ENCODE peak calls at places on chromosome 12, in four cellular contexts. K is K562, F is HCT116, Q is HepG2. I is an unnamed sample.

GRCh38 chr12:48810817-48811453 is 7.4 kb upstream of the CACNB3 start:
- DNase-seq in F (no peak), Q (peak; percentile 34), K (no peak), I (no peak)

GRCh38 chr12:25241171-25242020 is 9.3 kb downstream of the KRAS start:
- DNase-seq in Q (peak; percentile 24), F (peak; percentile 18), K (peak; percentile 12), I (no peak)

GRCh38 chr12:57539134-57539768 is 7.7 kb downstream of the DCTN2 start:
- DNase-seq in Q (no peak), F (no peak), K (peak; percentile 87), I (no peak)

GRCh38 chr12:67441736-67442346 is 172.7 kb downstream of the CAND1 start:
- DNase-seq in Q (peak; percentile 58), F (peak; percentile 61), K (peak; percentile 54), I (no peak)

GRCh38 chr12:25972783-25973182 is 14.3 kb downstream of the RASSF8 start:
- DNase-seq in K (no peak), F (no peak), Q (no peak), I (no peak)

GRCh38 chr12:43758728-43759563 is at the start of the genes IRAK4 and PUS7L:
- DNase-seq in K (peak; percentile 94), Q (peak; percentile 97), F (peak; percentile 96), I (peak; percentile 87)

GRCh38 chr12:56189918-56190694 is 823 bp upstream of the SMARCC2 start:
- DNase-seq in K (peak; percentile 74), F (peak; percentile 90), Q (peak; percentile 83), I (peak; percentile 83)

GRCh38 chr12:50234347-50234746 is 49.0 kb downstream of the LIMA1 start:
- DNase-seq in F (peak; percentile 72), K (peak; percentile 45), Q (no peak), I (no peak)

GRCh38 chr12:67388331-67389163 is 119.4 kb downstream of the CAND1 start:
- DNase-seq in F (no peak), K (no peak), Q (no peak), I (no peak)

GRCh38 chr12:71415336-71416231 is 24.0 kb upstream of the LGR5 start:
- DNase-seq in F (peak; percentile 42), Q (peak; percentile 60), K (peak; percentile 44), I (peak; percentile 7)

GRCh38 chr12:131380220-131380957 is 330.5 kb upstream of the SFSWAP start:
- DNase-seq in K (no peak), Q (no peak), F (no peak), I (no peak)

GRCh38 chr12:57477710-57478681 is 1.7 kb downstream of the ARHGAP9 start:
- DNase-seq in F (no peak), Q (no peak), K (peak; percentile 49), I (peak; percentile 41)

GRCh38 chr12:123150273-123150803 is 552 bp downstream of the PITPNM2 start:
- DNase-seq in K (peak; percentile 80), Q (no peak), F (no peak), I (no peak)

GRCh38 chr12:27336254-27336653 is 3.6 kb downstream of the BMAL2 start:
- DNase-seq in F (no peak), Q (no peak), K (no peak), I (no peak)

GRCh38 chr12:132285311-132285741 is 44.1 kb downstream of the GALNT9 start:
- DNase-seq in Q (no peak), K (no peak), F (no peak), I (no peak)

GRCh38 chr12:117863004-117863709 is 105.6 kb downstream of the KSR2 start:
- DNase-seq in Q (no peak), K (no peak), F (no peak), I (no peak)

GRCh38 chr12:80195143-80195726 is 95.9 kb downstream of the OTOGL start:
- DNase-seq in Q (peak; percentile 16), K (no peak), F (peak; percentile 36), I (no peak)

GRCh38 chr12:132259364-132259871 is 70.0 kb downstream of the GALNT9 start:
- DNase-seq in F (no peak), Q (no peak), K (peak; percentile 44), I (no peak)

DNA sequence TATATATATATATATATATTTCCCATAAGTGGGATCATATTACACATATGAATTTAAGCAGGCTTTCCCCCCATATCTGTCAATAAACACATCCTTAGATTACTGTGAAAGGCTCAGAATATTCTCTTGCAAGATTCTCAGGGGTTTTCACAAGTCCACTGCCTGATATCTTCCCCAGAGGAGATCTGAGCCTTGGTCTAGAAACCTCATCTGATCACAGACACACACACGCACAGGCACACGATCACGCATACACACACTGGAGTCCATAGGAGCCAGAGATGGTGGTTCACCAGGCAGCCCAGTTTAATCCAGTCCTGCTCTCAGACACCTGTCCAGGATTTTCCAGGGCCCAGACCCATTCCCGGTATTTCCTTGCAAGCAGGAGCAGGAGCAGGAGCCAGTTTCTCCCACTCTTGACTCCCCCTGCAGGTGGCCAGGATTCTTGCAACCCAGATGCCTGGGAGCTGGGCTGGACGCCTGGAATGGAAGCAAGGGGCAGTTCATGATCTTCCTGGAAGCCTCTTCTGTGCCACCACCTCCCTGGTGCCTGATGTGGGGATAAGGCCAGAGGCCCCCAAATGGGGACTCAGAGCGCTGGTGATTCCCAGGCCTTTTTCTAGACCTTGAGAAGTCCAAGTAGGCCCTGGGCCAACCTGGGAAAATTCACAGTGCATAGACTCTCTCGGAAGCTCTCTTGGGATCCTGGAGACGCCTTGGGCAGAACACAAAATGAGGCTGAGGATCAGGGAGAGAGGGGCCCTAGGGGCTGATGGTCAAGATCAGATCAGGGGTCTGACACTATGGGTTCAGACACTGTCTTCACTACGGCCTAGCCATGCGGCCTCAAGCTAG is 16.5 kb upstream of the KRT78 start:
- DNase-seq in Q (peak; percentile 56), K (peak; percentile 74), F (peak; percentile 79), I (no peak)
- TF ChIP-seq SRF in Q (no peak), K (no peak), F (no peak), I (no peak)

GRCh38 chr12:46477541-46477940 is 105.0 kb upstream of the SLC38A2 start:
- DNase-seq in F (no peak), K (no peak), Q (no peak), I (no peak)

GRCh38 chr12:46473634-46474201 is 101.1 kb upstream of the SLC38A2 start:
- DNase-seq in Q (peak; percentile 95), K (no peak), F (peak; percentile 87), I (peak; percentile 51)

GRCh38 chr12:46472893-46473633 is 100.5 kb upstream of the SLC38A2 start:
- DNase-seq in K (no peak), F (no peak), Q (peak; percentile 60), I (no peak)

GRCh38 chr12:46478123-46478522 is 105.5 kb upstream of the SLC38A2 start:
- DNase-seq in F (no peak), Q (no peak), K (no peak), I (no peak)

GRCh38 chr12:46475972-46476645 is 103.5 kb upstream of the SLC38A2 start:
- DNase-seq in F (no peak), K (no peak), Q (no peak), I (no peak)
- TF ChIP-seq SRF in F (no peak), K (no peak), Q (no peak), I (no peak)

GRCh38 chr12:124222368-124223245 is 72.3 kb upstream of the RFLNA start:
- DNase-seq in K (no peak), F (no peak), Q (no peak), I (no peak)

GRCh38 chr12:124214574-124214973 is 80.3 kb upstream of the RFLNA start:
- DNase-seq in F (no peak), K (no peak), Q (no peak), I (no peak)

GRCh38 chr12:124213606-124214347 is 81.1 kb upstream of the RFLNA start:
- DNase-seq in Q (no peak), K (no peak), F (no peak), I (no peak)

GRCh38 chr12:124211753-124212152 is 83.1 kb upstream of the RFLNA start:
- DNase-seq in F (no peak), K (no peak), Q (no peak), I (no peak)

GRCh38 chr12:124217508-124217981 is 77.3 kb upstream of the RFLNA start:
- DNase-seq in F (no peak), K (no peak), Q (no peak), I (no peak)
- TF ChIP-seq SRF in F (no peak), K (no peak), Q (no peak), I (no peak)

GRCh38 chr12:107984973-107985372 is 144.1 kb upstream of the WSCD2 start:
- DNase-seq in F (no peak), Q (no peak), K (no peak), I (no peak)

GRCh38 chr12:107986183-107986582 is 142.9 kb upstream of the WSCD2 start:
- DNase-seq in Q (no peak), K (no peak), F (no peak), I (no peak)

GRCh38 chr12:107983871-107984480 is 145.1 kb upstream of the WSCD2 start:
- DNase-seq in K (no peak), Q (no peak), F (no peak), I (no peak)
- TF ChIP-seq SRF in K (no peak), Q (no peak), F (no peak), I (no peak)

GRCh38 chr12:112170376-112170775 is 45.0 kb downstream of the TRAFD1 start:
- DNase-seq in K (peak; percentile 84), F (no peak), Q (no peak), I (no peak)
- TF ChIP-seq SRF in K (no peak), F (no peak), Q (no peak), I (no peak)

DNA sequence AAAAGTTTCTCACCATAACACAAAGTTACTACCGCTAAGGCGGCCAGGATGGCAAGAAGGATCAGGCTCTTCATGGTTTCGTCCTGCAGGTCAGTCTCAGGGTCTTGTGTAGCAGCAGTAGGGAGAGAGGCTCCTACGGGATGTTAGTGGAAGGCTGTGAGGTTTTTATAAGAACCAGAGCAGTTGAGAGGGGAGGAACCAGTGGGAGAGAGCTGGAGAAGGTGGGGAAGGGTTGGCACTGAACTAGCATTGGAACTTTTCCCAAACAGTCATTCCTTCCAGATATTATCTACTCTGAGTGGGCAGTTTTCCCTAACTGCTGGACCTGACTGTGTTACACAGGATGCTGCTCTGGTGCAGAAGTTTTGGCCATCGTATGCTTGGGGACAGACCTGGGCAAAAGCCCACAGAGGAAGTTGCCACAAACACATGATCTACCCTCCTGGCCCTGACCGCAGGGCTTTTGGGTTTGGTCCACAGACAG is at the start of gene MGP:
- DNase-seq in Q (no peak), K (no peak), F (no peak), I (no peak)
- TF ChIP-seq SRF in Q (no peak), K (no peak), F (no peak), I (no peak)

I was measured in GM12878.